ENCODE peak calls at places on chromosomes 4 and X, in six cellular contexts. R, P, K, J, X and A are unnamed samples.
A peak's percentile ranks its signal among the peaks of the same experiment; 100 is the strongest.

GRCh38 chr4:76251448-76252270 is at the start of gene FAM47E:
- DNase-seq in R (peak; percentile 93), P (peak; percentile 1), K (peak; percentile 73), J (peak; percentile 91), X (peak; percentile 66), A (peak; percentile 49)

GRCh38 chrX:107025538-107025937 is 25.5 kb upstream of the MORC4 start:
- DNase-seq in R (peak; percentile 17), P (no peak), K (no peak), J (no peak), X (peak; percentile 21), A (no peak)

GRCh38 chr4:153950100-153950979 is 161.5 kb upstream of the SFRP2 start:
- DNase-seq in R (no peak), P (no peak), K (no peak), J (no peak), X (no peak), A (peak; percentile 36)

GRCh38 chr4:121541696-121542095 is 155.1 kb downstream of the ANXA5 start:
- DNase-seq in R (no peak), P (no peak), K (no peak), J (no peak), X (no peak), A (no peak)

GRCh38 chrX:9339603-9340569 is 125.0 kb upstream of the TBL1X start:
- DNase-seq in R (peak; percentile 14), P (no peak), K (no peak), J (no peak), X (no peak), A (no peak)

GRCh38 chr4:174274436-174274835 is 9.0 kb downstream of the FBXO8 start:
- DNase-seq in R (no peak), P (no peak), K (no peak), J (no peak), X (no peak), A (no peak)

GRCh38 chr4:142817442-142817841 is 28.7 kb downstream of the INPP4B start:
- DNase-seq in R (peak; percentile 27), P (peak; percentile 30), K (no peak), J (no peak), X (peak; percentile 62), A (peak; percentile 39)

GRCh38 chr4:38065900-38066299 is 105.7 kb downstream of the PTTG2 start:
- DNase-seq in R (no peak), P (no peak), K (no peak), J (no peak), X (no peak), A (no peak)

GRCh38 chr4:150952167-150952845 is 62.8 kb downstream of the LRBA start:
- DNase-seq in R (no peak), P (no peak), K (no peak), J (no peak), X (no peak), A (no peak)

GRCh38 chr4:73053076-73053475 is 16.4 kb downstream of the COX18 start:
- DNase-seq in R (no peak), P (no peak), K (no peak), J (no peak), X (no peak), A (no peak)

GRCh38 chr4:189940178-189941004 is at the start of gene FRG1:
- DNase-seq in R (peak; percentile 92), P (peak; percentile 94), K (no peak), J (peak; percentile 93), X (peak; percentile 88), A (peak; percentile 97)

GRCh38 chrX:147838465-147839131 is 73.1 kb upstream of the FMR1 start:
- DNase-seq in R (peak; percentile 5), P (no peak), K (peak; percentile 37), J (no peak), X (no peak), A (no peak)

GRCh38 chr4:15116509-15117079 is 114.3 kb downstream of the CPEB2 start:
- DNase-seq in R (no peak), P (no peak), K (no peak), J (no peak), X (no peak), A (no peak)

GRCh38 chrX:107787827-107788226 is 10.3 kb downstream of the NCBP2L start:
- DNase-seq in R (no peak), P (no peak), K (no peak), J (no peak), X (no peak), A (no peak)